ENCODE peak calls at places on chromosomes 16 and 17, in four cellular contexts. B is HCT116, K is PC-3, M is neural progenitor cell. Z is an unnamed sample.

GRCh38 chr17:71959129-71959528 is 161.7 kb upstream of the SOX9 start:
- DNase-seq in B (peak; percentile 49), K (peak; percentile 74), M (peak; percentile 16), Z (no peak)

GRCh38 chr16:69745232-69745612 is 9.5 kb downstream of the NOB1 start:
- DNase-seq in B (no peak), K (no peak), M (no peak), Z (no peak)

GRCh38 chr16:67967956-67968439 is 439 bp downstream of the SLC12A4 start:
- DNase-seq in B (no peak), K (peak; percentile 18), M (peak; percentile 65), Z (no peak)

GRCh38 chr16:66250686-66251405 is 115.6 kb upstream of the CDH5 start:
- DNase-seq in B (no peak), K (peak; percentile 14), M (no peak), Z (no peak)

GRCh38 chr16:90077757-90078593 is 844 bp upstream of the PRDM7 start:
- DNase-seq in B (no peak), K (peak; percentile 4), M (peak; percentile 33), Z (no peak)

GRCh38 chr17:82089723-82090548 is 8.1 kb downstream of the FASN start:
- DNase-seq in B (no peak), K (no peak), M (no peak), Z (no peak)

GRCh38 chr17:2852729-2853110 is 56.5 kb downstream of the RAP1GAP2 start:
- DNase-seq in B (no peak), K (no peak), M (peak; percentile 66), Z (no peak)

GRCh38 chr17:76537288-76537577 is 276 bp downstream of the CYGB start:
- DNase-seq in B (no peak), K (no peak), M (no peak), Z (no peak)

GRCh38 chr16:84543931-84544776 is 39.7 kb upstream of the MEAK7 start:
- DNase-seq in B (no peak), K (no peak), M (no peak), Z (no peak)

GRCh38 chr17:74922694-74923537 is at the start of gene USH1G:
- DNase-seq in B (no peak), K (peak; percentile 11), M (peak; percentile 47), Z (no peak)
- TF ChIP-seq EZH2 in B (no peak), K (no peak), M (no peak), Z (no peak)

GRCh38 chr16:2090481-2090797 is 42.7 kb downstream of the TSC2 start:
- DNase-seq in B (no peak), K (no peak), M (no peak), Z (no peak)
- H3K9ac ChIP-seq in B (peak overlapping the region; percentile 44), K (no peak overlapping the region), M (no peak overlapping the region), Z (no peak overlapping the region)

GRCh38 chr17:50467855-50468119 is 893 bp downstream of the CHAD start:
- DNase-seq in B (no peak), K (no peak), M (no peak), Z (no peak)

GRCh38 chr17:50469671-50470305 is 1.1 kb upstream of the CHAD start:
- DNase-seq in B (no peak), K (no peak), M (no peak), Z (no peak)

GRCh38 chr17:50470451-50470850 is 1.8 kb upstream of the CHAD start:
- DNase-seq in B (no peak), K (no peak), M (no peak), Z (no peak)

GRCh38 chr17:50468120-50469004 is at the start of gene CHAD:
- DNase-seq in B (no peak), K (no peak), M (peak; percentile 54), Z (no peak)

DNA sequence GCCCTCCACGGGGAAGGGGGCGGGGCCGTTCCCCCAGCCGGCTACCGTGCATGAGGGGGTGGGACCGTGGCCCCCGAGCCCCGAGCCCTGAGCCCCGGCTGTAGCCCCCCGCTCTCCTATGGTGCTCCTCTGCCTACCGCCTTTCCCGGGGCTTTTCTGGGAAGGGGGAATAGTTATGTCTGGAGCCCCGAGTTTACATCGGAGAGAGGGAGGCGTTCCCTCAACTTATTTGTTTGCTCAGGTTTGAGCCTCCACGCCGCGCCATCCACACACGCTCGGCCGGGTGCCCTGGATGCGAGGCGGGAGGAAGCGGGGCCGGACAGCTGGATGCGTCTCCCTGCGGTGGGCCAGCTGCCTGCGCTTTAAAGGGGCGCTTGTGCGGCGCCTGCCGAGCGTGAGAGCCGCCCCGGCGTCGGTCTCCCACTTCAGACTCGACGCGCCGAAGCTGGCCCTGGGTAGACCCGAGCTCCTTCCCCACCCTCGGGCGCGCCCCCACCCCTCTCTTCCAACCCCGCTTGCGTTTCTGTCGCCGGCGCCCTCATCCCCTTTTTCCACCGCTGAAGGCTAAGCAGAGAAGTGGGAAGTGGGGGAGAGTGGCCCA is 425 bp upstream of the CHAD start:
- DNase-seq in B (no peak), K (no peak), M (peak; percentile 39), Z (no peak)
- TF ChIP-seq EZH2 in B (no peak), K (no peak), M (peak; percentile 81), Z (no peak)

GRCh38 chr16:56616608-56617211 is 8.3 kb downstream of the MT2A start:
- DNase-seq in B (no peak), K (no peak), M (no peak), Z (no peak)

GRCh38 chr16:56615353-56615752 is 7.0 kb downstream of the MT2A start:
- DNase-seq in B (no peak), K (peak; percentile 63), M (no peak), Z (no peak)

GRCh38 chr16:56618138-56618537 is 7.4 kb upstream of the MT1E start:
- DNase-seq in B (no peak), K (no peak), M (peak; percentile 13), Z (no peak)

GRCh38 chr16:56614549-56614991 is 6.2 kb downstream of the MT2A start:
- DNase-seq in B (no peak), K (peak; percentile 84), M (no peak), Z (no peak)

DNA sequence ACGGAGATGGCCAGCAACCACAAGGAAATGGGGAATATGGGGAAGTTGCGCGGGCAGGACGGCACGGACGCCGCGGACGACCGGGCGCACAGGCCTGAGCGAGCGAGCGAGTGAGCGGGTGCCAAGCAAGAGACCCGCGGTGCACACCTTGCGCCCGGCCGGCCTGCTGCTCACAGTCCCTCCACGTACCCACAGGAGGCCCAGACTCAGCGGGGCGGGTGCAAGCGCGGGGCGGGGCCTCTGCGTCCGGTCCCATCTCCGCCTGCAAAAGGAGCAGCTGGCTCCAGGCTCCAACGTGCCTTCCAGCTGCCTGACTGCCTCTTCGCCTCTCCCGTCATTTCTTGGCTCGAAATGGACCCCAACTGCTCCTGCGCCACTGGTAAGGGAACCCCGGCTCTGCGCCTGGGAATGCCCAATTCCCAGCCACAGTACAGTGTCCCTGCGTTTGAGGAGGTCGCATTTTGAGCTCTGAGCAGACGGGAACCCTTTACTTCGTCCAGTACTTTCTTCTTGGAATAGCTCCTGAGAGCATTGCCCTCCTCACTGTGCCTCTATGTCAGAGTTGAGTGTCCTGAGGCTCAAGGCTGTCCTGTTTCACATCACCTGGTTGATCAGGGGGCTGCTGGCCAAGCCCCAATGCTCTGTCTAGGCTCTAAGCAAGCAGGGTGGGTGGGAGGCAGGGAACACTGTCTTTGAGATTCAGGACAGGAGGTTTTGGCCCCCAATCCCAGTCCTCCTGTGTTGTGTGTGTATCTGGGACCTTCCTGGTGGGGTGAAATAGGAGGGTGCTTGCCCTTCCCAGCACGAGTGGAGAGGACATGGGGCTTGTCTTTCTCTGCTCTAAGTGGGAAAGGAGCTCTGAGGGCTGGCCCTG is 8.1 kb upstream of the MT1E start:
- DNase-seq in B (no peak), K (no peak), M (peak; percentile 65), Z (no peak)
- H3K9ac ChIP-seq in B (no peak overlapping the region), K (no peak overlapping the region), M (no peak overlapping the region), Z (no peak overlapping the region)

DNA sequence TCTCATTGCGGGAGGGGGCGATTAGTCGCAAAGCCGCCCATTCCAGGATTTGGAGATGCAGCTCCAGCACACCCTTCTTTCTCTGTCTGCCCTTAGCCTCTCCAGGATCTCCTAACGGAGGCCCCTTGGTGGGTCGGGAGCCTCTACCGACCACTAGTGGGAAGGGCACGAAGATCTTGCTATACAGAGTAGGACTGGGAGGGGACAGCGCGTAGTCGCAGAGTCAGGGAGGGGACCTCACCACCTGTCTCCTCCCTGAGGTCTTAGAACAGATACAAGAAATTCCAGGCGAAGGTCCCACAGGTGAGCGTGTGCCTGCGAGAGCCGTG is 569 bp upstream of the SMTNL2 start:
- DNase-seq in B (peak; percentile 31), K (no peak), M (peak; percentile 81), Z (no peak)
- TF ChIP-seq EZH2 in B (no peak), K (no peak), M (no peak), Z (no peak)

DNA sequence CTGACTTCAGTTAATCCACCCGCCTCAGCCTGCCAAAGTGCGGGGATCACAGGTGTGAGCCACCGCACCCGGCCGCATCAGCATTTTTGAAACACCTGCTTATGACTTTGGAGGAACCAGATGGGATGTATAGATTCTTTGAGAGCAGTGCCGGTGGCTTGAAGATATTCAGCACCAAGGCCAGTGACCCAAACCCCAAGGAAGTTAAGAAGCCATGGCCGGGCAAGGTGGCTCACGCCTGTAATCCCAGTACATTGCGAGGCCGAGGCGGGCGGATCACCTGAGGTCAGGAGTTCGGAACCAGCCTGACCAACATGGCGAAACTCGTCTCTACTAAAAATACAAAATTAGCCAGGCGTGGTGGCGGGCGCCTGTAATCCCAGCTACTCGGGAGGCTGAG is 43.9 kb downstream of the TRARG1 start:
- DNase-seq in B (no peak), K (no peak), M (peak; percentile 58), Z (no peak)
- H3K9ac ChIP-seq in B (no peak overlapping the region), K (no peak overlapping the region), M (no peak overlapping the region), Z (no peak overlapping the region)

DNA sequence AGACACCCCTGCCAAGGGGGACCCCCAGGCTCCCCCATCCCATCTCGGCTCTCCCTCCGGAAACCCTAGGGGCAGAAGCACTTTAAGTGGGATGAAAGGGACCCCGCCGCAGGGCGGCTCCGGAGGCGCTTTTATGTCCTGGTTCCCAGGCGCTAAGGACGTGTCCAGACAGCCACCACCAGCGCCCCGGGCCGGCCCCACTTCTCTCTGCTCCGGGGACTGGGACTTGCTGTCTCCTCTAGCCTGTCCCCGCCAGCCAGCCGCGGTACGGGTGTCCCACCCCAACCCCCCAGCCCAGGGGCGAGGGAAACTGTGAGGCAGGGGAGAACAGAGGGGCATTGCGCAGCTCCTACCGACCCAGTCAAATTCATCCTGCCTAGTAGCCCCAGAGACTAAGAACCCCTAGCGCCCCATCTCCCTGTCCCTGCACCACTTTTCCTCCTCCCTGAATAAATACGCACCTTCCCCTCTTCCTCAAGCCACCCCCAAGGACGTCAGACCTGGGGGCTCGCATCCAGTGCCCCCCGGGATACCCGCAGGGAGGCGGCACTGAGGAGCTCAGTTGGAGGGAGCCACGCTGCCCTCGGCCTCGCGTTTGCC is 4.1 kb downstream of the SP6 start:
- DNase-seq in B (no peak), K (no peak), M (peak; percentile 67), Z (no peak)
- TF ChIP-seq EZH2 in B (no peak), K (no peak), M (no peak), Z (peak; percentile 16)

DNA sequence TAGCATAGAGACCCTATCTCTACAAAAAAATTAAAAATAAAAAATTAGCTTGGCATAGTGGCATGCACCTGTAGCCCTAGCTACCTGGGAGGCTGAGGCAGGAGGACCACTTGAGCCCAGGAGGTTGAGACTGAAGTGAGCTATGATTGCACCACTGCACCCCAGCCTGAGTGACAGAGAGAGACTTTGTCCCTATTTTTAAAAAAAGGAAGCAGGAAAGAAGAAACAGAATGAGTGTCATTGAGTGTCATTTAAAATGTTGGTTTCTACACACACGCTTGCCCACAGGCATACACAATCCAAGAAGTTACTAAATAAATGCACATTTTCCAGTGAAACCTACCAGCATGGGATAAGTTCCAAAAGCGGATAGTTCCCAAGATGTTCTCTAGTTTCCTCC is 17.5 kb downstream of the MRPS23 start:
- DNase-seq in B (no peak), K (no peak), M (no peak), Z (no peak)
- H3K9ac ChIP-seq in B (no peak overlapping the region), K (no peak overlapping the region), M (no peak overlapping the region), Z (no peak overlapping the region)

Z was measured in SK-N-MC.